ENCODE peak calls at places on chromosomes 1 and 21, in seven cellular contexts. W, N, X, G, D, I and J are unnamed samples.

GRCh38 chr1:109636201-109636952 is 16.7 kb downstream of the AMPD2 start:
- DNase-seq in W (peak; percentile 17), N (peak; percentile 34), X (no peak), G (no peak), D (peak; percentile 44), I (peak; percentile 65), J (no peak)

GRCh38 chr1:220680085-220680687 is 10.0 kb upstream of the C1orf115 start:
- DNase-seq in W (no peak), N (peak; percentile 51), X (no peak), G (no peak), D (no peak), I (no peak), J (peak; percentile 80)

GRCh38 chr21:36169465-36170128 is 13.0 kb downstream of the DOP1B start:
- DNase-seq in W (peak; percentile 33), N (no peak), X (peak; percentile 31), G (no peak), D (no peak), I (no peak), J (no peak)

GRCh38 chr1:150922519-150922975 is 3.6 kb upstream of the SETDB1 start:
- DNase-seq in W (peak; percentile 44), N (peak; percentile 85), X (peak; percentile 28), G (peak; percentile 57), D (peak; percentile 70), I (peak; percentile 82), J (peak; percentile 86)

GRCh38 chr1:109269981-109270622 is 12.8 kb downstream of the PSRC1 start:
- DNase-seq in W (no peak), N (no peak), X (no peak), G (no peak), D (no peak), I (peak; percentile 77), J (no peak)

GRCh38 chr1:77354996-77355395 is 73.2 kb downstream of the AK5 start:
- DNase-seq in W (no peak), N (no peak), X (no peak), G (no peak), D (no peak), I (no peak), J (no peak)

GRCh38 chr1:107263291-107263790 is 122.5 kb downstream of the NTNG1 start:
- DNase-seq in W (no peak), N (no peak), X (no peak), G (no peak), D (no peak), I (no peak), J (no peak)

GRCh38 chr1:25185934-25186333 is 46.4 kb downstream of the SYF2 start:
- DNase-seq in W (no peak), N (no peak), X (no peak), G (no peak), D (no peak), I (no peak), J (no peak)

GRCh38 chr1:150061632-150062101 is 5.9 kb upstream of the VPS45 start:
- DNase-seq in W (no peak), N (peak; percentile 14), X (no peak), G (no peak), D (no peak), I (no peak), J (peak; percentile 20)

GRCh38 chr21:25934771-25935224 is 200.0 kb downstream of the GABPA start:
- DNase-seq in W (peak; percentile 79), N (peak; percentile 58), X (peak; percentile 60), G (peak; percentile 73), D (peak; percentile 89), I (no peak), J (peak; percentile 68)

GRCh38 chr1:197320991-197321531 is 53.0 kb downstream of the CRB1 start:
- DNase-seq in W (no peak), N (peak; percentile 68), X (no peak), G (no peak), D (no peak), I (no peak), J (peak; percentile 23)

DNA sequence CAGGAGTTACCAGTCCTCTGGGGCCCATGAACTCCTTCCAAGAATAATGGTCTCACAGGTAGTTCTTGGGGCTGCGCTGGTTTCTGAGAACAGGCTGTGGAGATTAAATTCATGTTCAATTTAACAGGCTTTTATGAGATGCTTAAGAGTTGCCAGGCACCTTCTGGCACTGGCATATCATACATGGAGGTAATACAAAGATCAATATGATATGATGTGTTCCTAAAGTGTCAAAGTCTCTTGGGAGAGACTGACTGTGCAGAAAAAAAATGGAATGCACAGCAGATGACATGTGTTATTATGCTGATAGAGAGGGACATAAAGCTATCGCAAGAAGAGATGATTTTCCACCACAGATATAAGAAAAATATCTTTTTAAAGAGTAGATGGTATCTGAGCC is 6.8 kb downstream of the CYP2J2 start:
- DNase-seq in W (no peak), N (no peak), X (no peak), G (no peak), D (no peak), I (no peak), J (no peak)
- H3K27ac ChIP-seq in W (peak overlapping the region; percentile 66), N (no peak overlapping the region), X (peak overlapping the region; percentile 80), G (no peak overlapping the region), D (no peak overlapping the region), I (no peak overlapping the region), J (no peak overlapping the region)

DNA sequence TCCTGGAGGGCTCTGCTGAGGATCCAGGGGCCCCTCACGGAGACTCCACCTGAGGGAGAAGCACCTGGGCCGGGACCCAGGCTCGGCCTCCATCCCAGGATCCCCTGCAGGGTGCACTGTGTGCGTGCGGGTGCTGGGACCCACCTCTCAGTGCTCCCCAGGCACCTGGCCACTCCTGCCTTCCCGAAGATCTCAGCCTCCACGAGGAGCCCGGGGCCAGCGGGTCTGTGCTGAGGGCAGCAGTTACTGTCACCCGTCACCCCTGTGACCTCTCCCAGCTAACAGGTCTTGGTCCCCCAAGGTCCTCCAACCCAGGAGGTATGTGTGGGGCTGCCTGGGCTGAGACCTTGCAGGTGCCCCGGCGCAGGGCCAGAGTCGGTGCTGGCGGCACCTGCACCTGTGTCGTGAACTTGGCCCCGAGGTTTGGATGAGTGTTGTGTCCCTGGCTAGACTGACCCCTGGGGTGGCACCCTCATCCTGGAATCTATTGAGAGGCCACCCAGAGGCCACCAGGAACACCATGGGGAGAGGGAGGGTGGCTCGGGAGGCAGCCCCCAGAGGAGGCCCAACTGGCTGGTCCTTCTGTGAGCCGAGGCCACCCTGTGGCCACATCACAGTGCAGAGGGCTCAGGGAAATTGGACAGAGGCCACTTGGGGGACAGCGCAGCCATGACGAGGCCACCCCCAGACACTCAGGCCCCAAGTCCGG is 17.6 kb downstream of the MORN1 start:
- DNase-seq in W (no peak), N (no peak), X (no peak), G (no peak), D (peak; percentile 61), I (no peak), J (no peak)
- TF ChIP-seq CTCF in W (no peak), N (no peak), X (no peak), G (no peak), D (no peak), I (no peak), J (no peak)

GRCh38 chr1:64866689-64867088 is 99.7 kb downstream of the JAK1 start:
- DNase-seq in W (no peak), N (no peak), X (no peak), G (no peak), D (no peak), I (no peak), J (no peak)
- H3K27ac ChIP-seq in W (no peak overlapping the region), N (no peak overlapping the region), X (no peak overlapping the region), G (no peak overlapping the region), D (no peak overlapping the region), I (no peak overlapping the region), J (no peak overlapping the region)

DNA sequence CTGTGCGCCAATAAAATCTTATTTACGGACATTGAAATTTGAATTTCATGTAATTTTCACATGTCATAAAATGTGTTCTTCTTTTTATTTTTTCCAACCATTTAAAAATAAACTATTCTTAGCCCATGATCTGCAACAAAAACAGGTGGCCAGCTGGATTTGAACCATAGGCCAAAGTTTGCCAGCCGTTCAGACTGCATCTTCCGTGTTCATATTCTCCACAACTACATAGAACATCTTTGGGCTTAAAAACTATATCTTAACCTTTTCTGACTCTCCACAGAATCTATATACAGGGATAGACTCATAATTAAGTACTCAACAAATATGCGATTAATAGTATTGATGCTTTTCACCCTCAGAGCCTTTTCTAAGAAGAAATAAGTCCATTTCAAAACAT is 81.2 kb upstream of the RALGPS2 start:
- DNase-seq in W (no peak), N (no peak), X (no peak), G (no peak), D (no peak), I (no peak), J (no peak)
- TF ChIP-seq CTCF in W (no peak), N (no peak), X (no peak), G (no peak), D (no peak), I (no peak), J (no peak)

GRCh38 chr1:55277377-55278130 is 62.4 kb upstream of the USP24 start:
- DNase-seq in W (peak; percentile 76), N (peak; percentile 71), X (peak; percentile 78), G (peak; percentile 79), D (peak; percentile 85), I (peak; percentile 91), J (peak; percentile 68)
- H3K27ac ChIP-seq in W (no peak overlapping the region), N (no peak overlapping the region), X (peak overlapping the region; percentile 37), G (peak overlapping the region; percentile 71), D (peak overlapping the region; percentile 26), I (peak overlapping the region; percentile 45), J (no peak overlapping the region)

DNA sequence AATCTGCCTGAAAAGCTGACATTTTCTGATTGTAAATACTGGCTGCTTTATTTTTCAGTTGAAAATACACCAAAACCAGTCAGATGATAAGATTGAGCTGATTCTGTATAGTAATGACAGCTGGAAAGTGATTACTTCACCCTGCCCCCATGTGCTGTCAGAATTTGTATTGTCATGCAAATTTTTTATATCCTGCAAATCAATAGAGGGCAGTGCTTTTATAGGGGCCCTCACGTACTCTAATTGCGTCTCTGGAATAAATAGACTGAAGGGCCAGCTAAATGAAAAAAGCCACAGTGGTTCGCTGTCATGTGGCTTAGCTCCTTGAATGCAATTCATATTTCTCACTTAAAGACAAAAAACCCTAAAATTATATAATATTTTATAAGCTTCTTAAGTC is 208.6 kb downstream of the LHX8 start:
- DNase-seq in W (no peak), N (no peak), X (no peak), G (no peak), D (no peak), I (no peak), J (no peak)
- TF ChIP-seq CTCF in W (no peak), N (no peak), X (no peak), G (no peak), D (no peak), I (no peak), J (no peak)